ENCODE peak calls at places on chromosomes 6 and 20, in four cellular contexts. S is PC-3; R is activated T-cell treated with anti-CD3 and anti-CD28 coated beads, Interleukin-2, amount 50 U/mL, for 72 hours; U is cerebellar cortex. B is an unnamed sample.
A peak's percentile ranks its signal among the peaks of the same experiment; 100 is the strongest.

GRCh38 chr6:131828946-131829345 is 21.1 kb downstream of the ENPP1 start:
- DNase-seq in U (peak; percentile 10), S (no peak), R (no peak), B (no peak)

GRCh38 chr6:158057213-158057987 is 75.7 kb downstream of the SYNJ2 start:
- DNase-seq in S (peak; percentile 93), R (peak; percentile 60), U (no peak), B (no peak)

GRCh38 chr20:10469599-10469998 is 34.5 kb downstream of the SLX4IP start:
- DNase-seq in U (peak; percentile 49), S (peak; percentile 87), R (no peak), B (peak; percentile 89)

GRCh38 chr20:32282461-32282860 is 5.0 kb downstream of the KIF3B start:
- DNase-seq in R (no peak), U (peak; percentile 98), S (no peak), B (peak; percentile 85)

GRCh38 chr20:49403911-49404310 is 78.6 kb downstream of the KCNB1 start:
- DNase-seq in U (no peak), R (no peak), S (no peak), B (no peak)

GRCh38 chr6:56040875-56041274 is 165.5 kb upstream of the BMP5 start:
- DNase-seq in S (no peak), R (no peak), U (no peak), B (no peak)

GRCh38 chr6:163381118-163381751 is 33.3 kb upstream of the QKI start:
- DNase-seq in S (no peak), R (no peak), U (no peak), B (no peak)

GRCh38 chr6:129104131-129104530 is 221.2 kb downstream of the LAMA2 start:
- DNase-seq in U (no peak), S (peak; percentile 59), R (no peak), B (no peak)

GRCh38 chr20:15342987-15343639 is 1005.7 kb upstream of the FLRT3 start:
- DNase-seq in U (no peak), R (no peak), S (no peak), B (no peak)

GRCh38 chr6:52400316-52401041 is 19.7 kb upstream of the EFHC1 start:
- DNase-seq in R (no peak), U (no peak), S (no peak), B (no peak)

GRCh38 chr6:23036401-23036983 is 467.1 kb downstream of the HDGFL1 start:
- DNase-seq in S (no peak), R (no peak), U (no peak), B (no peak)

GRCh38 chr6:8183266-8183665 is 80.9 kb upstream of the EEF1E1 start:
- DNase-seq in S (no peak), U (peak; percentile 66), R (no peak), B (no peak)

GRCh38 chr6:10146723-10147451 is 268.0 kb downstream of the TFAP2A start:
- DNase-seq in S (peak; percentile 49), R (peak; percentile 0), U (peak; percentile 24), B (peak; percentile 44)

GRCh38 chr6:100379386-100379785 is 85.3 kb downstream of the SIM1 start:
- DNase-seq in U (no peak), S (no peak), R (no peak), B (no peak)

GRCh38 chr20:62236674-62236996 is 1.7 kb upstream of the OSBPL2 start:
- DNase-seq in U (no peak), S (no peak), R (no peak), B (peak; percentile 31)

GRCh38 chr6:39207421-39208232 is 21.6 kb downstream of the KCNK5 start:
- DNase-seq in S (no peak), U (no peak), R (no peak), B (peak; percentile 37)

GRCh38 chr6:31122803-31123706 is 2.8 kb upstream of the CDSN start:
- DNase-seq in U (peak; percentile 44), R (no peak), S (no peak), B (peak; percentile 47)

GRCh38 chr6:100088009-100088408 is 94.0 kb upstream of the MCHR2 start:
- DNase-seq in U (no peak), R (no peak), S (peak; percentile 71), B (no peak)

GRCh38 chr20:63553933-63554290 is at the start of gene FNDC11:
- DNase-seq in U (no peak), R (peak; percentile 57), S (peak; percentile 28), B (no peak)

GRCh38 chr6:144140859-144141258 is 9.5 kb upstream of the STX11 start:
- DNase-seq in R (no peak), S (no peak), U (no peak), B (no peak)

B was measured in DMS53.